ENCODE peak calls at places on chromosome 21, in four cellular contexts. F is HepG2, O is K562, S is GM12878. L is an unnamed sample.
A peak's percentile ranks its signal among the peaks of the same experiment; 100 is the strongest.

GRCh38 chr21:45073301-45074047 is 906 bp upstream of the ADARB1 start:
- DNase-seq in F (peak; percentile 31), O (peak; percentile 88), S (no peak), L (peak; percentile 64)

GRCh38 chr21:28521932-28522826 is 470.5 kb downstream of the LTN1 start:
- DNase-seq in F (no peak), O (no peak), S (no peak), L (peak; percentile 45)

GRCh38 chr21:45153358-45154318 is 79.3 kb downstream of the ADARB1 start:
- DNase-seq in F (no peak), O (no peak), S (no peak), L (no peak)

GRCh38 chr21:29524055-29524454 is 225.3 kb downstream of the BACH1 start:
- DNase-seq in F (no peak), O (no peak), S (no peak), L (no peak)

GRCh38 chr21:38773108-38774061 is 32.3 kb upstream of the ETS2 start:
- DNase-seq in F (peak; percentile 34), O (no peak), S (no peak), L (no peak)

GRCh38 chr21:41650526-41651145 is 116.2 kb downstream of the RIPK4 start:
- DNase-seq in F (no peak), O (no peak), S (no peak), L (no peak)

GRCh38 chr21:46082638-46083270 is 15.2 kb upstream of the COL6A2 start:
- DNase-seq in F (no peak), O (no peak), S (no peak), L (no peak)

GRCh38 chr21:32611471-32611997 is 643 bp downstream of the CFAP298 start:
- DNase-seq in F (no peak), O (peak; percentile 64), S (no peak), L (peak; percentile 60)

GRCh38 chr21:38506606-38507331 is 8.5 kb upstream of the ERG start:
- DNase-seq in F (no peak), O (no peak), S (no peak), L (peak; percentile 30)

GRCh38 chr21:17139696-17140095 is 373.1 kb upstream of the CXADR start:
- DNase-seq in F (no peak), O (no peak), S (no peak), L (no peak)

GRCh38 chr21:46077674-46078101 is 20.2 kb upstream of the COL6A2 start:
- DNase-seq in F (no peak), O (no peak), S (no peak), L (no peak)

GRCh38 chr21:42836767-42837301 is 42.5 kb downstream of the WDR4 start:
- DNase-seq in F (no peak), O (no peak), S (no peak), L (no peak)

GRCh38 chr21:27519357-27519756 is 552.5 kb upstream of the ADAMTS5 start:
- DNase-seq in F (no peak), O (no peak), S (no peak), L (no peak)

GRCh38 chr21:45448810-45449657 is 44.1 kb downstream of the COL18A1 start:
- DNase-seq in F (peak; percentile 94), O (no peak), S (no peak), L (no peak)

GRCh38 chr21:15774590-15774989 is 44.8 kb downstream of the USP25 start:
- DNase-seq in F (no peak), O (no peak), S (no peak), L (no peak)

GRCh38 chr21:46168659-46169386 is 13.4 kb upstream of the FTCD start:
- DNase-seq in F (no peak), O (no peak), S (no peak), L (no peak)

GRCh38 chr21:34913786-34914185 is 135.3 kb downstream of the RUNX1 start:
- DNase-seq in F (no peak), O (no peak), S (no peak), L (no peak)

GRCh38 chr21:38965241-38965640 is 159.5 kb downstream of the ETS2 start:
- DNase-seq in F (peak; percentile 79), O (no peak), S (no peak), L (no peak)

GRCh38 chr21:41967708-41968107 is 13.9 kb upstream of the C2CD2 start:
- DNase-seq in F (no peak), O (no peak), S (no peak), L (no peak)

GRCh38 chr21:46540087-46540710 is 64.7 kb downstream of the S100B start:
- DNase-seq in F (no peak), O (no peak), S (no peak), L (no peak)

GRCh38 chr21:41765393-41765950 is 1.4 kb downstream of the RIPK4 start:
- DNase-seq in F (no peak), O (no peak), S (no peak), L (no peak)

GRCh38 chr21:33273044-33273443 is 6.9 kb downstream of the IL10RB start:
- DNase-seq in F (no peak), O (no peak), S (no peak), L (no peak)

GRCh38 chr21:15122241-15122640 is 57.4 kb upstream of the NRIP1 start:
- DNase-seq in F (peak; percentile 57), O (no peak), S (no peak), L (no peak)

GRCh38 chr21:21997390-21998333 is 999.5 kb downstream of the NCAM2 start:
- DNase-seq in F (no peak), O (no peak), S (no peak), L (peak; percentile 3)

GRCh38 chr21:45255381-45256020 is 32.2 kb downstream of the POFUT2 start:
- DNase-seq in F (peak; percentile 20), O (peak; percentile 64), S (no peak), L (no peak)

GRCh38 chr21:45012661-45013270 is 61.6 kb upstream of the ADARB1 start:
- DNase-seq in F (no peak), O (no peak), S (no peak), L (peak; percentile 71)

GRCh38 chr21:42489006-42489563 is 6.9 kb downstream of the RSPH1 start:
- DNase-seq in F (no peak), O (no peak), S (no peak), L (no peak)

GRCh38 chr21:34800797-34801518 is 132.2 kb downstream of the CLIC6 start:
- DNase-seq in F (no peak), O (no peak), S (no peak), L (no peak)

GRCh38 chr21:46247699-46248460 is 19.3 kb upstream of the LSS start:
- DNase-seq in F (no peak), O (no peak), S (no peak), L (no peak)

GRCh38 chr21:45804809-45805313 is 161.3 kb downstream of the PCBP3 start:
- DNase-seq in F (no peak), O (no peak), S (no peak), L (no peak)

GRCh38 chr21:45496968-45497845 is 45.0 kb downstream of the SLC19A1 start:
- DNase-seq in F (no peak), O (no peak), S (no peak), L (no peak)

GRCh38 chr21:45818904-45819285 is 162.7 kb upstream of the COL6A1 start:
- DNase-seq in F (peak; percentile 73), O (no peak), S (peak; percentile 21), L (no peak)

GRCh38 chr21:38167345-38167744 is 89.4 kb upstream of the KCNJ15 start:
- DNase-seq in F (no peak), O (no peak), S (no peak), L (no peak)

GRCh38 chr21:34553199-34553952 is 41.4 kb upstream of the KCNE1 start:
- DNase-seq in F (no peak), O (no peak), S (no peak), L (no peak)

GRCh38 chr21:31558839-31559367 is 100.6 kb upstream of the SOD1 start:
- DNase-seq in F (no peak), O (no peak), S (peak; percentile 54), L (peak; percentile 97)
- TF ChIP-seq CTCF in F (no peak), O (no peak), S (peak; percentile 22), L (no peak)

GRCh38 chr21:43975469-43976098 is 36.5 kb upstream of the TRAPPC10 start:
- DNase-seq in F (peak; percentile 32), O (peak; percentile 88), S (peak; percentile 33), L (peak; percentile 82)
- TF ChIP-seq POLR2AphosphoS5 in F (no peak), O (no peak), S (no peak), L (no peak)

DNA sequence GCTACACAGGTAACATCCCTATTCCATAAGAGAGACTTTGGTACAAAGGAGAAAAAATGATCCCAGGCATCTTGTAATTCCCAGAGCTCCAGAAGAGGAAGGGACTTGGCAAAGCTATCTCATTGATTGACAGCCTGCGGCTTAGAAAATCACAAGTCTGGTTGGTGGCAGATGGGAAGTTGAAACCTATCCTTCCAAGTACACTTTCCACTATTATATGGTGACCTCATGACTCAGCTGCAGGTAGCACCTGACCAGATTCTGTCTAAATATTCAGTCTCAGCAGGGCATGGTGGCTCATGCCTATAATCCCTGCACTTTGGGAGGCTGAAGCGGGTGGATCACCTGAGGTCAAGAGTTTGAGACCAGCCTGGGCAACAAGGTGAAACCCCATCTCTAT is 89.9 kb downstream of the TIAM1 start:
- DNase-seq in F (no peak), O (no peak), S (no peak), L (no peak)
- TF ChIP-seq JUNB in F (no peak), O (no peak), S (no peak), L (no peak)

DNA sequence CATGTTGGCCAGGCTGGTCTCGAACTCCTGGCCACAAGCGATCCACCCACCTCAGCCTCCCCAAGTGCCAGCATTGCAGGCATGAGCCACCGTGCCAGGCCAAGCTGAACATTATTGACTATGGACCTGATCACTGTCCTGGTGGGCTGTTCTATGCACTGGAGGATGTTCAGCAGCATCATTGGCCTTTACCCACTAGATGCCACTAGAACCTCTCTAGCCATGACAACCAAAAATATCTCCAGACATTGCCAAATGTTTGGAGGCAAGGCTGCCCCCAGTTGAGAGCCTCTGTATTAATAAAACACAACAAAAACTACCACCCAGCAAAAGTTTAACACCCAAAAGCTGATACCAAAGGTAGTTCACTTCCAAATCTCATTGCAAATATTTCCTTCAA is 110.8 kb upstream of the SOD1 start:
- DNase-seq in F (no peak), O (no peak), S (no peak), L (no peak)
- TF ChIP-seq CTCF in F (no peak), O (no peak), S (no peak), L (peak; percentile 21)

L was measured in GM23338.